ENCODE peak calls at places on chromosomes 12 and 14, in six cellular contexts. W, P, B, Z, M and D are unnamed samples.

GRCh38 chr14:32669416-32669815 is 269.3 kb upstream of the NPAS3 start:
- DNase-seq in W (no peak), P (no peak), B (no peak), Z (no peak), M (no peak), D (no peak)

GRCh38 chr14:32372154-32372553 is 43.1 kb downstream of the AKAP6 start:
- DNase-seq in W (peak; percentile 97), P (no peak), B (no peak), Z (no peak), M (no peak), D (no peak)

GRCh38 chr12:12182926-12183325 is 83.9 kb downstream of the LRP6 start:
- DNase-seq in W (peak; percentile 51), P (no peak), B (no peak), Z (no peak), M (no peak), D (no peak)

GRCh38 chr12:14913381-14913781 is 25.0 kb downstream of the ERP27 start:
- DNase-seq in W (no peak), P (no peak), B (no peak), Z (no peak), M (peak; percentile 42), D (no peak)

GRCh38 chr12:26088999-26089398 is 35.8 kb downstream of the BHLHE41 start:
- DNase-seq in W (no peak), P (no peak), B (no peak), Z (no peak), M (no peak), D (no peak)

GRCh38 chr12:111180830-111181726 is 187.8 kb downstream of the PHETA1 start:
- DNase-seq in W (peak; percentile 21), P (no peak), B (no peak), Z (no peak), M (no peak), D (no peak)

GRCh38 chr12:116057356-116057755 is 220.1 kb downstream of the MED13L start:
- DNase-seq in W (peak; percentile 30), P (no peak), B (no peak), Z (no peak), M (no peak), D (no peak)

GRCh38 chr12:63845726-63846125 is 1.2 kb downstream of the SRGAP1 start:
- DNase-seq in W (peak; percentile 74), P (no peak), B (no peak), Z (no peak), M (no peak), D (no peak)

GRCh38 chr12:16599081-16599480 is 6.9 kb downstream of the LMO3 start:
- DNase-seq in W (no peak), P (no peak), B (no peak), Z (no peak), M (no peak), D (no peak)

GRCh38 chr14:32252030-32252670 is 49.1 kb upstream of the RNU6-8 start:
- DNase-seq in W (peak; percentile 80), P (peak; percentile 48), B (peak; percentile 56), Z (peak; percentile 57), M (peak; percentile 62), D (peak; percentile 86)

GRCh38 chr14:59919582-59920377 is at the start of gene LRRC9:
- DNase-seq in W (peak; percentile 9), P (peak; percentile 27), B (peak; percentile 98), Z (no peak), M (no peak), D (peak; percentile 99)

GRCh38 chr12:50221228-50222008 is 54.2 kb upstream of the CERS5 start:
- DNase-seq in W (peak; percentile 94), P (no peak), B (no peak), Z (no peak), M (no peak), D (peak; percentile 66)

GRCh38 chr12:44000309-44000952 is 164.6 kb downstream of the TMEM117 start:
- DNase-seq in W (peak; percentile 80), P (no peak), B (peak; percentile 86), Z (no peak), M (peak; percentile 60), D (peak; percentile 84)

GRCh38 chr12:27549231-27549800 is 25.3 kb downstream of the PPFIBP1 start:
- DNase-seq in W (peak; percentile 94), P (no peak), B (no peak), Z (no peak), M (peak; percentile 59), D (no peak)

GRCh38 chr14:79543966-79544365 is 667.3 kb downstream of the DIO2 start:
- DNase-seq in W (peak; percentile 44), P (no peak), B (peak; percentile 47), Z (no peak), M (no peak), D (peak; percentile 87)

GRCh38 chr12:1810201-1810930 is 10.0 kb upstream of the LRTM2 start:
- DNase-seq in W (no peak), P (no peak), B (no peak), Z (no peak), M (no peak), D (no peak)

GRCh38 chr12:132365226-132365625 is 35.8 kb upstream of the GALNT9 start:
- DNase-seq in W (no peak), P (no peak), B (no peak), Z (no peak), M (no peak), D (no peak)

GRCh38 chr12:4447151-4447550 is 1.5 kb upstream of the FGF6 start:
- DNase-seq in W (no peak), P (no peak), B (no peak), Z (no peak), M (no peak), D (no peak)

GRCh38 chr14:50804181-50804721 is 26.7 kb downstream of the NIN start:
- DNase-seq in W (peak; percentile 79), P (no peak), B (no peak), Z (no peak), M (no peak), D (no peak)

GRCh38 chr14:23252006-23252405 is 14.3 kb downstream of the RNF212B start:
- DNase-seq in W (no peak), P (no peak), B (peak; percentile 64), Z (no peak), M (no peak), D (peak; percentile 92)

GRCh38 chr12:6452245-6452731 is 446 bp downstream of the TAPBPL start:
- DNase-seq in W (peak; percentile 37), P (no peak), B (no peak), Z (no peak), M (no peak), D (no peak)

GRCh38 chr14:53793790-53794560 is 162.7 kb downstream of the BMP4 start:
- DNase-seq in W (no peak), P (no peak), B (no peak), Z (no peak), M (no peak), D (no peak)

GRCh38 chr14:39097159-39097558 is 5.9 kb downstream of the SEC23A start:
- DNase-seq in W (peak; percentile 70), P (no peak), B (no peak), Z (no peak), M (no peak), D (peak; percentile 88)

GRCh38 chr12:102957339-102958050 is at the start of gene ASCL1:
- DNase-seq in W (peak; percentile 58), P (no peak), B (peak; percentile 78), Z (no peak), M (no peak), D (peak; percentile 49)

GRCh38 chr12:131525795-131526508 is 184.9 kb upstream of the SFSWAP start:
- DNase-seq in W (no peak), P (no peak), B (peak; percentile 23), Z (no peak), M (no peak), D (no peak)

GRCh38 chr12:113333877-113334785 is 778 bp downstream of the SLC8B1 start:
- DNase-seq in W (peak; percentile 21), P (peak; percentile 24), B (no peak), Z (peak; percentile 13), M (no peak), D (no peak)

GRCh38 chr14:75301666-75302325 is 23.2 kb downstream of the FOS start:
- DNase-seq in W (no peak), P (no peak), B (no peak), Z (no peak), M (no peak), D (no peak)

GRCh38 chr12:47616440-47616839 is 89.4 kb downstream of the RPAP3 start:
- DNase-seq in W (peak; percentile 20), P (no peak), B (no peak), Z (no peak), M (no peak), D (no peak)

GRCh38 chr12:52370906-52371608 is 3.8 kb upstream of the KRT85 start:
- DNase-seq in W (peak; percentile 70), P (no peak), B (no peak), Z (no peak), M (no peak), D (no peak)

GRCh38 chr14:90111895-90112534 is 50.2 kb downstream of the KCNK13 start:
- DNase-seq in W (peak; percentile 93), P (no peak), B (no peak), Z (no peak), M (peak; percentile 51), D (no peak)

GRCh38 chr14:36519431-36520321 is at the start of gene NKX2-1:
- DNase-seq in W (no peak), P (no peak), B (peak; percentile 81), Z (no peak), M (no peak), D (peak; percentile 82)

DNA sequence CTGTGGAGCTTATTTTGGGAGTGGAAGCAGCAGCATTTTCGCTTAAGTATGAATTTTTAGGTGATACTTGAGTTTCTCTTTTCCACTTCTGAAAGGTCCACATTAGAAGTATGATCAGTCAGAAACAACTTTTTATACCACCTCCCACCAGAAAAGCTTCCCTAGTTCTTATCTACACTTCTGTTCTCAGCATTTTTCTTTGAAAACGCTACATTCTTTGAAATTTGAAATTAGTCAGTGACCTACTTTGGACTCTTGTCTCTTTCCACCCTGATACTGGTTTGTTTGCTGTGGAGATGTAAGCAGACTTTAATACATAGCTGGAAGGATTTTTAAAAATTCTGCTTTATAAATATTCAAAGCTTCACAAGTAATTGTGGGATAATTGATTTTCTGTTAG is 22.2 kb downstream of the PCBP2 start:
- DNase-seq in W (no peak), P (no peak), B (no peak), Z (no peak), M (no peak), D (no peak)
- H3K4me1 ChIP-seq in W (peaks cover 16% of the 10 kb centered on the region), P (peaks cover 25% of the 10 kb centered on the region), B (no peaks in the 10 kb centered on the region), Z (peaks cover 5% of the 10 kb centered on the region), M (no peaks in the 10 kb centered on the region), D (no peaks in the 10 kb centered on the region)

GRCh38 chr14:63860146-63860545 is 7.3 kb downstream of the SYNE2 start:
- DNase-seq in W (no peak), P (no peak), B (no peak), Z (no peak), M (no peak), D (peak; percentile 20)
- H3K4me1 ChIP-seq in W (peaks cover 9% of the 10 kb centered on the region), P (peaks cover 49% of the 10 kb centered on the region), B (no peaks in the 10 kb centered on the region), Z (peaks cover 75% of the 10 kb centered on the region), M (peaks cover 13% of the 10 kb centered on the region), D (no peaks in the 10 kb centered on the region)

GRCh38 chr14:68945190-68945584 is 33.9 kb downstream of the ACTN1 start:
- DNase-seq in W (no peak), P (no peak), B (no peak), Z (no peak), M (no peak), D (no peak)
- H3K4me1 ChIP-seq in W (peaks cover 77% of the 10 kb centered on the region), P (peaks cover 98% of the 10 kb centered on the region), B (peaks cover 17% of the 10 kb centered on the region), Z (peaks cover 67% of the 10 kb centered on the region), M (peaks cover 31% of the 10 kb centered on the region), D (peaks cover 33% of the 10 kb centered on the region)

DNA sequence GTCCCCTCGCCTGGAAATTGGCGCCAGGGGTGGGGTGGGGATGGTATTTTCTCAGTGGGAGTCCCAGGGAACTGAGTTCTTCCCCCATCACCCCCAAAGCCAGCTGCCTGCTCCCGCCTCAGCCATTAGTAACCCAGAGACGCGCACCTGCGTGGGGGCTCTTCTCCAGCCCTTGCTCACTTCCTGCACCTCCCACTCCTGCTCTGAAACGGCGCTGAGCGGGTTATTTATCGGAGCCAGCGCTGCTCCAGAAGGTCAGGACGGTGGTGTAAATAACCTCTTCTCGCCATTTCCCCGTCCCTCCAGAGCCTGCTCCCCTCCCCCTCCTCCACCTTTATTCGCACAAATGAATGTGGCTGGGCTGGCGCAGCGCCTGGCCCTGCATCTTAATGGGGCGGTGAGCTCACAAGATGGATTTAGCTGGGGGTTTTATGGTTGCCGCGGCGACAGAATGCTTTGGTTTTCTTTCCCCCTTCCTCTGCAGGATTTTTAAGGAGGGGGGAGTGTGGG is 12.2 kb downstream of the GPR84 start:
- DNase-seq in W (peak; percentile 80), P (peak; percentile 21), B (peak; percentile 81), Z (no peak), M (no peak), D (peak; percentile 85)
- H3K4me1 ChIP-seq in W (peaks cover 22% of the 10 kb centered on the region), P (peaks cover 15% of the 10 kb centered on the region), B (peaks cover 18% of the 10 kb centered on the region), Z (peaks cover 14% of the 10 kb centered on the region), M (no peaks in the 10 kb centered on the region), D (peaks cover 29% of the 10 kb centered on the region)